ENCODE peak calls at places on chromosomes 13 and 19, in six cellular contexts. R, O, P, G, T and E are unnamed samples.

GRCh38 chr13:20492641-20493040 is 33.0 kb downstream of the CRYL1 start:
- DNase-seq in G (no peak), P (no peak), R (peak; percentile 35), O (no peak), T (peak; percentile 46), E (no peak)

GRCh38 chr19:40465025-40465780 is at the start of gene BLVRB:
- DNase-seq in O (no peak), R (peak; percentile 25), G (no peak), P (no peak), T (peak; percentile 52), E (no peak)

GRCh38 chr19:17441241-17442135 is 7.0 kb downstream of the TMEM221 start:
- DNase-seq in O (no peak), P (no peak), G (no peak), R (peak; percentile 78), T (peak; percentile 29), E (no peak)

GRCh38 chr19:48844472-48844871 is 8.2 kb upstream of the HSD17B14 start:
- DNase-seq in R (peak; percentile 83), P (no peak), G (no peak), T (peak; percentile 82), O (no peak), E (no peak)

GRCh38 chr13:113373811-113374485 is 10.0 kb upstream of the GRTP1 start:
- DNase-seq in R (no peak), T (no peak), P (no peak), O (no peak), G (no peak), E (no peak)

GRCh38 chr13:54787754-54788153 is 1759.1 kb downstream of the OLFM4 start:
- DNase-seq in G (no peak), P (no peak), T (no peak), R (no peak), O (no peak), E (no peak)

GRCh38 chr13:40345654-40346372 is 320.6 kb downstream of the FOXO1 start:
- DNase-seq in T (peak; percentile 79), G (no peak), P (no peak), R (no peak), O (no peak), E (no peak)

GRCh38 chr13:33250594-33250993 is 35.0 kb downstream of the STARD13 start:
- DNase-seq in R (no peak), T (no peak), O (no peak), G (no peak), P (no peak), E (no peak)

GRCh38 chr19:29255912-29256311 is 43.0 kb upstream of the UQCRFS1 start:
- DNase-seq in P (no peak), G (no peak), R (no peak), O (no peak), T (no peak), E (no peak)

GRCh38 chr19:5251096-5252065 is 89.2 kb downstream of the PTPRS start:
- DNase-seq in T (no peak), R (no peak), P (no peak), O (no peak), G (no peak), E (no peak)

GRCh38 chr13:29845440-29846056 is 4.9 kb downstream of the UBL3 start:
- DNase-seq in P (no peak), T (no peak), R (no peak), O (no peak), G (no peak), E (no peak)

GRCh38 chr13:38228322-38228721 is 121.3 kb upstream of the UFM1 start:
- DNase-seq in O (no peak), P (no peak), G (no peak), T (no peak), R (no peak), E (no peak)

GRCh38 chr19:51994048-51994644 is 7.5 kb upstream of the ZNF350 start:
- DNase-seq in T (no peak), P (no peak), O (no peak), G (no peak), R (no peak), E (no peak)

GRCh38 chr13:91468301-91468700 is 69.9 kb downstream of the GPC5 start:
- DNase-seq in O (no peak), P (no peak), R (no peak), G (no peak), T (no peak), E (no peak)

GRCh38 chr19:6186435-6186834 is 51.0 kb downstream of the ACSBG2 start:
- DNase-seq in T (no peak), R (no peak), P (no peak), O (no peak), G (no peak), E (no peak)

GRCh38 chr13:95301947-95302386 is 716 bp upstream of the ABCC4 start:
- DNase-seq in O (peak; percentile 30), G (no peak), P (no peak), T (no peak), R (peak; percentile 50), E (no peak)

GRCh38 chr13:95304446-95304845 is 3.2 kb upstream of the ABCC4 start:
- DNase-seq in P (no peak), T (no peak), O (no peak), G (no peak), R (no peak), E (no peak)

DNA sequence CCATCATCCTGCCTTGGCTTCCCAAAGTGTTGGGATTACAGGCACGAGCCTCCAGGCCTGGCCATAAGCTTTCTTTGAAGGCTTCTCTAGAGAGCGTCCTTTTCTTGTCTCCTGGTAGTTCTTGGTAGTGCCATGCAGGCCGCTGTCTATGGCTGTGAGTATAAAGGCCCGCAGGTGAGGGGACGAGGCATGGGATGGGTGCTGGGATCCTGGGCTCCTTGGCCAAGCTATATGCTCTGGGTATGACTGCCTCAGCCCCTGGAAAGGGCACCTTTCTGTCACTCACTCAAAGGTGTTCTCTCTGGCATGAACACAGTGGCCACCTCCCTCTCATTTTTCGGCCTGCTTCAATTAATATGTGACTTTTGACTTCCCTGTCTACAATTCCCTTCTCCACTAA is 6.3 kb upstream of the ABCC4 start:
- DNase-seq in O (no peak), P (no peak), T (no peak), G (no peak), R (no peak), E (no peak)
- TF ChIP-seq POLR2A in O (no peak), P (no peak), T (no peak), G (no peak), R (no peak), E (no peak)

GRCh38 chr13:110712081-110712848 is 1.2 kb upstream of the ING1 start:
- DNase-seq in P (no peak), O (peak; percentile 73), T (peak; percentile 81), R (peak; percentile 90), G (peak; percentile 82), E (peak; percentile 79)
- TF ChIP-seq POLR2AphosphoS5 in P (no peak), O (peak; percentile 58), T (peak; percentile 86), R (peak; percentile 89), G (peak; percentile 76), E (peak; percentile 36)

DNA sequence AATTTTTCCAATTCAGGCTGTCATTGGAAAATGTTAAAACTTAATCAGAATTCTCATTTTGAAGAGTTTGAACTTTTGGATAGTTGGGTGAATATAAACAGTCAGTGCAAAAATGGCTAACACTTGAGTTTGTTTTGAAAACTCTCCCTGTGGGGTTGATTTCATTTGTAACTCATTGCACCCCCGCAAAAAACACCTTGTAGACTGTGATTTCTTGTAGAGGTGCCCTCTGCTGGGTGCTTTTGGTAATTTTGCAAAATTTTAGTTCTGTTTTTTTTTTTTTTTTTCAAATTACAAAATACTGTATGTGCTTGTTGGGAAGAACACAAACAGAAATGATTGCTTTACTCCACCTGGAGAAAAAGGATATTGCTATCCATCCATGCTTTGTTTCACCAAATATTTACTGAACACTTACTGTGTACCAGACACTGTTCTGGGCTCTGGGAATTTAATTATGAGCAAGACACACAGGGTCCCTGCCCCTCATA is 28.2 kb upstream of the GPI start:
- DNase-seq in O (no peak), P (no peak), G (no peak), T (no peak), R (no peak), E (no peak)
- TF ChIP-seq TAF1 in O (no peak), P (no peak), G (no peak), T (no peak), R (no peak), E (no peak)

GRCh38 chr19:3634496-3635045 is 8.0 kb upstream of the CACTIN start:
- DNase-seq in O (no peak), P (no peak), T (no peak), R (no peak), G (no peak), E (no peak)

GRCh38 chr19:3631053-3631861 is 4.7 kb upstream of the CACTIN start:
- DNase-seq in T (no peak), R (no peak), O (no peak), G (no peak), P (no peak), E (no peak)

GRCh38 chr19:3632098-3632497 is 5.5 kb upstream of the CACTIN start:
- DNase-seq in P (no peak), T (no peak), G (no peak), O (no peak), R (no peak), E (no peak)

GRCh38 chr19:3633559-3633988 is 7.0 kb upstream of the CACTIN start:
- DNase-seq in T (no peak), O (no peak), G (no peak), P (no peak), R (no peak), E (no peak)

GRCh38 chr19:3632739-3633558 is 6.4 kb upstream of the CACTIN start:
- DNase-seq in R (no peak), G (no peak), P (no peak), O (no peak), T (no peak), E (no peak)
- TF ChIP-seq POLR2A in R (no peak), G (no peak), P (no peak), O (no peak), T (no peak), E (no peak)

DNA sequence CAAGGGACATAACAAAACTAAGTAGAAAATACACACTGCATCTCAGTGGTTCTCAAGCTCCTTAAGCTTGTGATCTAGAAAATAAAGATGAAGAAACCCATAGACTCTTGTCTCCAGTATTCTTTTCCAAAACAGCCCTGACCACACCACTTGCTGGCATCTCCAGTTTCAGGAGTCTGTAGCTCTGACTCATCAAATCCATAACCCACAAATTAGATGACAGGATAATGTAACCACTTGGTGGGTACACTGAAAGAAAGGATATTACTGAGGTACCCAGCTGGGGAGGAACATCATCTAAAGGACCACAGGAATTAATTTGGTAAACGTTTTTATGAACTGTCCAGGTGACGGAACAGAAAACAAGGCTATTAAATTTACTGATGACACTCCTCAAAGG is 214.7 kb downstream of the VWA8 start:
- DNase-seq in P (no peak), G (no peak), T (no peak), R (no peak), O (no peak), E (no peak)
- TF ChIP-seq POLR2AphosphoS5 in P (no peak), G (no peak), T (no peak), R (no peak), O (no peak), E (no peak)

GRCh38 chr13:41500501-41500900 is 43.2 kb downstream of the RGCC start:
- DNase-seq in T (no peak), R (no peak), G (no peak), P (no peak), O (no peak), E (no peak)
- TF ChIP-seq TAF1 in T (no peak), R (no peak), G (no peak), P (no peak), O (no peak), E (no peak)

GRCh38 chr19:7680606-7681335 is at the start of gene TRAPPC5:
- DNase-seq in P (peak; percentile 41), R (peak; percentile 92), O (peak; percentile 80), T (peak; percentile 52), G (no peak), E (peak; percentile 78)
- TF ChIP-seq POLR2A in P (no peak), R (peak; percentile 58), O (peak; percentile 21), T (peak; percentile 84), G (peak; percentile 65), E (peak; percentile 27)